ENCODE peak calls at places on chromosomes 1 and 21, in eight cellular contexts. D, R, I, A, J, Y, X and H are unnamed samples.

GRCh38 chr1:82258887-82259286 is 458.2 kb downstream of the ADGRL2 start:
- DNase-seq in D (no peak), R (no peak), I (no peak), A (no peak), J (no peak), Y (no peak), X (no peak), H (no peak)

GRCh38 chr1:1510912-1511532 is 940 bp upstream of the ATAD3A start:
- DNase-seq in D (no peak), R (no peak), I (peak; percentile 22), A (no peak), J (no peak), Y (peak; percentile 13), X (no peak), H (no peak)

GRCh38 chr1:160217466-160218165 is 12.4 kb downstream of the PEA15 start:
- DNase-seq in D (no peak), R (no peak), I (no peak), A (no peak), J (no peak), Y (no peak), X (no peak), H (no peak)

GRCh38 chr1:94858276-94858675 is 38.1 kb downstream of the SLC44A3 start:
- DNase-seq in D (no peak), R (no peak), I (peak; percentile 41), A (no peak), J (no peak), Y (no peak), X (no peak), H (no peak)

GRCh38 chr1:117754061-117754969 is 148.5 kb downstream of the TENT5C start:
- DNase-seq in D (peak; percentile 21), R (no peak), I (peak; percentile 61), A (no peak), J (peak; percentile 67), Y (no peak), X (peak; percentile 70), H (no peak)

GRCh38 chr1:37814257-37814656 is 6.2 kb upstream of the YRDC start:
- DNase-seq in D (no peak), R (no peak), I (no peak), A (no peak), J (no peak), Y (no peak), X (no peak), H (no peak)

GRCh38 chr21:45109831-45110492 is 35.6 kb downstream of the ADARB1 start:
- DNase-seq in D (no peak), R (no peak), I (peak; percentile 43), A (no peak), J (no peak), Y (no peak), X (no peak), H (peak; percentile 90)

GRCh38 chr1:189662190-189662589 is 815.5 kb downstream of the BRINP3 start:
- DNase-seq in D (no peak), R (no peak), I (no peak), A (no peak), J (no peak), Y (no peak), X (no peak), H (no peak)

GRCh38 chr1:25208561-25209222 is 23.6 kb downstream of the SYF2 start:
- DNase-seq in D (no peak), R (no peak), I (no peak), A (no peak), J (no peak), Y (no peak), X (no peak), H (no peak)

GRCh38 chr1:47709302-47710074 is 271.6 kb downstream of the FOXD2 start:
- DNase-seq in D (no peak), R (no peak), I (no peak), A (no peak), J (no peak), Y (no peak), X (no peak), H (no peak)

GRCh38 chr1:56877973-56878372 is 23.4 kb downstream of the C8A start:
- DNase-seq in D (no peak), R (no peak), I (no peak), A (no peak), J (no peak), Y (no peak), X (no peak), H (no peak)

GRCh38 chr1:25100151-25100841 is 132.0 kb downstream of the SYF2 start:
- DNase-seq in D (no peak), R (no peak), I (no peak), A (no peak), J (no peak), Y (no peak), X (no peak), H (no peak)

GRCh38 chr1:228352677-228353481 is 53.8 kb downstream of the TRIM11 start:
- DNase-seq in D (no peak), R (no peak), I (no peak), A (no peak), J (no peak), Y (no peak), X (no peak), H (no peak)

GRCh38 chr1:211715976-211716375 is 40.6 kb upstream of the NEK2 start:
- DNase-seq in D (no peak), R (no peak), I (no peak), A (no peak), J (no peak), Y (no peak), X (no peak), H (no peak)

GRCh38 chr1:92975551-92976232 is 14.4 kb upstream of the DIPK1A start:
- DNase-seq in D (no peak), R (no peak), I (peak; percentile 67), A (no peak), J (no peak), Y (no peak), X (no peak), H (no peak)

GRCh38 chr1:156663178-156663577 is 14.0 kb downstream of the NES start:
- DNase-seq in D (no peak), R (no peak), I (peak; percentile 96), A (no peak), J (no peak), Y (no peak), X (no peak), H (no peak)